ENCODE peak calls at places on chromosome 20, in five cellular contexts. One of them, this sample, is unnamed.

GRCh38 chr20:62832951-62833391 is 16.1 kb downstream of the COL9A3 start:
- DNase-seq in NCI-H1092 treated with DMSO at 0.1 percent for 48 hours: no peak
- DNase-seq in CD4-positive, alpha-beta T cell: no peak
- DNase-seq in left ventricle myocardium superior: peak
- DNase-seq in activated naive CD4-positive, alpha-beta T cell: no peak
- DNase-seq in this sample: no peak

GRCh38 chr20:33199026-33199425 is 18.1 kb upstream of the BPIFA3 start:
- DNase-seq in NCI-H1092 treated with DMSO at 0.1 percent for 48 hours: no peak
- DNase-seq in CD4-positive, alpha-beta T cell: no peak
- DNase-seq in left ventricle myocardium superior: no peak
- DNase-seq in activated naive CD4-positive, alpha-beta T cell: no peak
- DNase-seq in this sample: no peak

GRCh38 chr20:1333462-1334369 is 4.8 kb upstream of the SDCBP2 start:
- DNase-seq in NCI-H1092 treated with DMSO at 0.1 percent for 48 hours: no peak
- DNase-seq in CD4-positive, alpha-beta T cell: no peak
- DNase-seq in left ventricle myocardium superior: no peak
- DNase-seq in activated naive CD4-positive, alpha-beta T cell: no peak
- DNase-seq in this sample: no peak

GRCh38 chr20:58171796-58172425 is 56.5 kb downstream of the ANKRD60 start:
- DNase-seq in NCI-H1092 treated with DMSO at 0.1 percent for 48 hours: no peak
- DNase-seq in CD4-positive, alpha-beta T cell: no peak
- DNase-seq in left ventricle myocardium superior: no peak
- DNase-seq in activated naive CD4-positive, alpha-beta T cell: no peak
- DNase-seq in this sample: no peak

GRCh38 chr20:59026904-59027745 is 5.0 kb downstream of the ATP5F1E start:
- DNase-seq in NCI-H1092 treated with DMSO at 0.1 percent for 48 hours: no peak
- DNase-seq in CD4-positive, alpha-beta T cell: no peak
- DNase-seq in left ventricle myocardium superior: no peak
- DNase-seq in activated naive CD4-positive, alpha-beta T cell: no peak
- DNase-seq in this sample: no peak

GRCh38 chr20:49288250-49288751 is 10.4 kb upstream of the ZNFX1 start:
- DNase-seq in NCI-H1092 treated with DMSO at 0.1 percent for 48 hours: no peak
- DNase-seq in CD4-positive, alpha-beta T cell: no peak
- DNase-seq in left ventricle myocardium superior: no peak
- DNase-seq in activated naive CD4-positive, alpha-beta T cell: no peak
- DNase-seq in this sample: no peak

GRCh38 chr20:2986466-2986865 is 57.0 kb upstream of the GNRH2 start:
- DNase-seq in NCI-H1092 treated with DMSO at 0.1 percent for 48 hours: no peak
- DNase-seq in CD4-positive, alpha-beta T cell: no peak
- DNase-seq in left ventricle myocardium superior: no peak
- DNase-seq in activated naive CD4-positive, alpha-beta T cell: no peak
- DNase-seq in this sample: no peak

GRCh38 chr20:49132995-49133451 is 55.1 kb downstream of the STAU1 start:
- DNase-seq in NCI-H1092 treated with DMSO at 0.1 percent for 48 hours: peak
- DNase-seq in CD4-positive, alpha-beta T cell: no peak
- DNase-seq in left ventricle myocardium superior: no peak
- DNase-seq in activated naive CD4-positive, alpha-beta T cell: no peak
- DNase-seq in this sample: peak

GRCh38 chr20:4476903-4477302 is 244.8 kb upstream of the PRND start:
- DNase-seq in NCI-H1092 treated with DMSO at 0.1 percent for 48 hours: no peak
- DNase-seq in CD4-positive, alpha-beta T cell: no peak
- DNase-seq in left ventricle myocardium superior: no peak
- DNase-seq in activated naive CD4-positive, alpha-beta T cell: no peak
- DNase-seq in this sample: no peak

GRCh38 chr20:36264426-36265246 is 28.4 kb downstream of the AAR2 start:
- DNase-seq in NCI-H1092 treated with DMSO at 0.1 percent for 48 hours: no peak
- DNase-seq in CD4-positive, alpha-beta T cell: no peak
- DNase-seq in left ventricle myocardium superior: no peak
- DNase-seq in activated naive CD4-positive, alpha-beta T cell: no peak
- DNase-seq in this sample: no peak

This sample was measured in NCI-H2029 treated with DMSO at 0.1 percent for 48 hours.